ENCODE peak calls at places on chromosome 6, in eight cellular contexts. K is A549, S is breast epithelium, D is SJSA1, G is esophagus squamous epithelium, V is fibroblast of lung, C is heart right ventricle, H is IMR-90. Z is an unnamed sample.

GRCh38 chr6:89372506-89372901 is 20.0 kb upstream of the UBE2J1 start:
- DNase-seq in K (no peak), D (no peak), S (no peak), H (no peak), C (no peak), V (no peak), G (no peak), Z (peak)

GRCh38 chr6:158817298-158818007 is 1.7 kb downstream of the EZR start:
- DNase-seq in K (no peak), V (peak), H (peak), S (no peak), G (no peak), D (no peak), C (peak), Z (peak)

GRCh38 chr6:105207524-105208269 is 27.9 kb upstream of the POPDC3 start:
- DNase-seq in V (no peak), K (no peak), S (no peak), G (no peak), D (peak), C (no peak), H (peak), Z (peak)

GRCh38 chr6:73585566-73586415 is 65.0 kb upstream of the EEF1A1 start:
- DNase-seq in S (no peak), C (no peak), H (peak), G (no peak), V (peak), D (peak), K (peak), Z (peak)

GRCh38 chr6:53361549-53362031 is 12.8 kb upstream of the ELOVL5 start:
- DNase-seq in C (peak), G (no peak), D (no peak), V (no peak), S (no peak), H (peak), K (no peak), Z (no peak)

GRCh38 chr6:46323312-46323965 is 152.7 kb upstream of the ENPP5 start:
- DNase-seq in H (peak), D (no peak), C (no peak), S (no peak), K (no peak), V (peak), G (no peak), Z (peak)

GRCh38 chr6:13099771-13100170 is 228.6 kb downstream of the TBC1D7 start:
- DNase-seq in H (no peak), K (no peak), G (no peak), C (no peak), D (no peak), S (no peak), V (no peak), Z (peak)

GRCh38 chr6:156645106-156645505 is 132.1 kb upstream of the ARID1B start:
- DNase-seq in G (no peak), C (no peak), V (peak), H (peak), K (no peak), D (no peak), S (no peak), Z (peak)

GRCh38 chr6:6057442-6058053 is 50.8 kb upstream of the NRN1 start:
- DNase-seq in K (peak), V (peak), G (no peak), C (no peak), D (no peak), S (no peak), H (no peak), Z (peak)

DNA sequence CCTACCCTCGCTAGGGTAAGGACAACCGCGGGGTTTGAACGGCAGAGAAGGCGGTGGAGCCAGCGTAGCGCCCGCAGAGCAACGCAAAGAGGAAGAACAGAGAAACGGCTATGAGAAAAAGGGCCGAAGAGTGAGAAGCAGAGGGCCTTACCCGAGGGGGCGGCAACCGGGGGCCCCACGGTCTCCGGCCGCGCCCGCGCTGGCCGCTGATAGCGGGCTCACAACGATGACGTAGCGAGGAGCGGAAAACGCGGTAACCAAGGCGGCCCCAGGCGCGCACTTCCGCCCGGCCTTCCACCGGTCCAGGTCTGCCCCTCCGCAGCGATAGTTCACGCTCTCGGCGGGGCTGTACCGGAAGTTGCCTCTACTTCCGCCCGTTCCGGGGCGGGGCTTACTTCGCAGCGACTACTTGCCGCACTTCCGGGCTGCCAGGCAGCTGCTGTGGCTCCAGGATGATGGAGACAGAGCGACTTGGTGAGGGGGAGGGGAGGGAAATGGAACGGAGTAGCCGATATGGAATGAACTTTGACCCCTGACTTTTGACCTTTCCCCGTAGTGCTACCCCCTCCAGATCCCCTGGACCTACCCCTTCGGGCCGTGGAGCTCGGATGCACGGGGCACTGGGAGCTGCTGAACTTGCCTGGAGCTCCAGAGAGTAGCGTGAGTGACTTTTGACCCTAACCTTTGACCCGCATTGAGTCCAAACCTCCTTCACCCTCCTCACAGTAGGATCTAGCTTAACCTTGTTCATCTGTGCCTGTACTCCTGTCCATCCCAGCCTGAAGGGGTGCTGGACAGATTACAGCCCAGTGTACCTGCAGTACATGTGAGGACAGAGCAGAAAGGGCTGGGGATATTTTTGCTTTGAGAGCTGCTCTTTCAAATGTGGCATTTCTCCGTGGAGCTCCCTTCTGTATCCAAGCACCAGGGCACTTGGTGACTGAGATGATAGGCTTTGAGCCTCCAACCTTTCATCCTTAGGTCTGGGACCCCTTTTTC is at the start of the genes NELFE and SKIC2:
- DNase-seq in H (peak), D (peak), C (peak), G (peak), S (peak), K (peak), V (peak), Z (peak)
- H3K27ac ChIP-seq in H (peak), D (peak), C (peak), G (peak), S (peak), K (peak), V (peak), Z (peak)

GRCh38 chr6:69785697-69786096 is 11.1 kb downstream of the LMBRD1 start:
- DNase-seq in V (no peak), C (no peak), K (no peak), S (no peak), G (no peak), D (no peak), H (no peak), Z (no peak)

GRCh38 chr6:69783124-69783523 is 13.7 kb downstream of the LMBRD1 start:
- DNase-seq in D (no peak), V (no peak), H (no peak), K (no peak), G (no peak), S (no peak), C (no peak), Z (no peak)

GRCh38 chr6:69784595-69785377 is 12.0 kb downstream of the LMBRD1 start:
- DNase-seq in K (no peak), S (no peak), C (no peak), V (no peak), D (no peak), H (no peak), G (no peak), Z (no peak)

GRCh38 chr6:69775941-69776340 is 20.9 kb downstream of the LMBRD1 start:
- DNase-seq in H (no peak), D (no peak), V (no peak), S (no peak), K (no peak), C (no peak), G (no peak), Z (no peak)

GRCh38 chr6:69780585-69781178 is 16.1 kb downstream of the LMBRD1 start:
- DNase-seq in V (no peak), C (no peak), K (no peak), G (no peak), H (no peak), D (no peak), S (no peak), Z (no peak)
- H3K27ac ChIP-seq in V (no peak), C (no peak), K (no peak), G (no peak), H (no peak), D (no peak), S (no peak), Z (no peak)

DNA sequence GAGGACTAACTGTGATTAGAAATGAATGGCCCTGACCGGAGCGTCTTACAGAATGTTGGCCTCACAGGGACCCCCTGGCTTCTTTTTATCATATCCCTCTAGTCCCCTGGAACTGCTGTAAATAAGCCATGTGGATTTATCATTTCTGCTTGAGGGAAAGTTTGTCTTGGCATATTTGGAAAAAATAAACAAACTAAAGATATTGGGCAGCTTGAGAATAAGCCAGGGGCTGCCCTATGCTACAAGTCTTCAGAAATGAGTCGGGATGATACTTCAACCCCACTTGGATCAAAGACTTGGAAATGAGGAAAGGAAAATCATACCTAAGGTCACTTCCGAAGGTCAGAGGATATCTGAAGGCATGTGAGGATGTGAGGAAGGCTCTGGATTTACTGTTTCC is 179.1 kb downstream of the THBS2 start:
- DNase-seq in V (peak), C (no peak), G (no peak), D (no peak), H (peak), S (no peak), K (no peak), Z (no peak)
- H3K27ac ChIP-seq in V (no peak), C (peak), G (peak), D (peak), H (peak), S (peak), K (no peak), Z (no peak)

DNA sequence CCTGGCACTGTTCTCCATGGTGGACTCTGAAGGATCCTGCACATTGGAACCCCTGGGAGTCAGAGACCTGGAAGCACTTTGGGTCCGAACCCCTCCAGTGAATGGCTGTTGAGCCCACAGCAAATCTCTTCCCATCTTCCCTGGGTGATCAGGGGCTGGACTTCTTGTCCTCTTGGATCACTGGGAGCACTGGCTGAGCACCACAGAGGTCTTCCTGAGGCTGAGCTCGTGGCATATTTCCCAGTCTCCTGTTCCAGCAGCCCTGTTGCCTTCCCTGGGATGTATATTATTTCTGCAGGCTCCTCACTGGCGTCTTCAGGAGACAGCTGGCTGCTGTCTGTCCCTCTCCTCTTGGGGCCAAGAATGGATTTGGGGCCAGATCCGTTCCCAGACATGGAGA is 43.3 kb downstream of the PTK7 start:
- DNase-seq in K (no peak), V (peak), H (no peak), C (no peak), G (no peak), D (no peak), S (no peak), Z (no peak)
- H3K27ac ChIP-seq in K (no peak), V (no peak), H (peak), C (no peak), G (peak), D (no peak), S (no peak), Z (peak)

GRCh38 chr6:29968130-29968529 is 25.8 kb downstream of the HLA-A start:
- DNase-seq in G (no peak), C (no peak), S (no peak), V (no peak), H (peak), D (peak), K (no peak), Z (peak)
- H3K27ac ChIP-seq in G (peak), C (no peak), S (no peak), V (no peak), H (no peak), D (no peak), K (no peak), Z (no peak)

GRCh38 chr6:3751730-3752537 is 421 bp upstream of the PXDC1 start:
- DNase-seq in D (peak), K (peak), S (peak), H (peak), G (peak), C (peak), V (peak), Z (peak)
- H3K27ac ChIP-seq in D (peak), K (peak), S (peak), H (peak), G (peak), C (peak), V (peak), Z (peak)

Z was measured in mesenchymal stem cell.